ENCODE peak calls at places on chromosome 18, in six cellular contexts. G, A, E, D, P and N are unnamed samples.

GRCh38 chr18:12628706-12629702 is 28.9 kb downstream of the SPIRE1 start:
- DNase-seq in E (no peak), G (no peak), P (peak; percentile 55), D (no peak), A (no peak), N (no peak)

GRCh38 chr18:65750421-65751144 is at the start of gene CDH7:
- DNase-seq in P (no peak), E (no peak), D (no peak), G (no peak), A (no peak), N (peak; percentile 41)

GRCh38 chr18:63787673-63788072 is 12.5 kb downstream of the SERPINB7 start:
- DNase-seq in D (no peak), P (no peak), G (no peak), A (no peak), E (no peak), N (no peak)

GRCh38 chr18:56508637-56509036 is 129.8 kb downstream of the TXNL1 start:
- DNase-seq in G (no peak), E (no peak), D (no peak), A (no peak), P (peak; percentile 63), N (no peak)

GRCh38 chr18:6289454-6290242 is 125.1 kb downstream of the L3MBTL4 start:
- DNase-seq in D (no peak), A (no peak), P (no peak), E (no peak), G (no peak), N (no peak)

GRCh38 chr18:70296781-70297180 is 7.9 kb downstream of the SOCS6 start:
- DNase-seq in G (no peak), P (no peak), A (no peak), D (no peak), E (no peak), N (no peak)

GRCh38 chr18:44725300-44726096 is 44.8 kb downstream of the SETBP1 start:
- DNase-seq in P (peak; percentile 79), D (no peak), E (no peak), A (no peak), G (peak; percentile 59), N (no peak)

GRCh38 chr18:58863539-58864145 is 1.0 kb upstream of the ZNF532 start:
- DNase-seq in D (no peak), P (peak; percentile 31), G (no peak), A (no peak), E (no peak), N (peak; percentile 46)

GRCh38 chr18:23725351-23725750 is 36.1 kb downstream of the LAMA3 start:
- DNase-seq in P (no peak), G (no peak), A (no peak), E (no peak), D (no peak), N (no peak)

GRCh38 chr18:13566941-13567762 is 159.2 kb downstream of the FAM210A start:
- DNase-seq in E (no peak), A (no peak), P (no peak), D (no peak), G (no peak), N (no peak)

GRCh38 chr18:74734013-74734444 is 136.4 kb downstream of the ZNF407 start:
- DNase-seq in E (peak; percentile 93), P (no peak), A (no peak), D (no peak), G (no peak), N (no peak)

GRCh38 chr18:74732380-74732779 is 134.7 kb downstream of the ZNF407 start:
- DNase-seq in D (no peak), P (no peak), E (no peak), G (no peak), A (no peak), N (no peak)

GRCh38 chr18:74728586-74728985 is 130.9 kb downstream of the ZNF407 start:
- DNase-seq in D (no peak), G (no peak), P (no peak), E (no peak), A (no peak), N (no peak)

GRCh38 chr18:74733592-74733991 is 135.9 kb downstream of the ZNF407 start:
- DNase-seq in P (no peak), E (peak; percentile 80), D (no peak), G (no peak), A (no peak), N (no peak)

GRCh38 chr18:74731097-74731496 is 133.4 kb downstream of the ZNF407 start:
- DNase-seq in P (peak; percentile 3), A (no peak), E (no peak), D (no peak), G (no peak), N (no peak)
- TF ChIP-seq JUN in P (peak; percentile 7), A (no peak), E (no peak), D (no peak), G (no peak), N (no peak)

DNA sequence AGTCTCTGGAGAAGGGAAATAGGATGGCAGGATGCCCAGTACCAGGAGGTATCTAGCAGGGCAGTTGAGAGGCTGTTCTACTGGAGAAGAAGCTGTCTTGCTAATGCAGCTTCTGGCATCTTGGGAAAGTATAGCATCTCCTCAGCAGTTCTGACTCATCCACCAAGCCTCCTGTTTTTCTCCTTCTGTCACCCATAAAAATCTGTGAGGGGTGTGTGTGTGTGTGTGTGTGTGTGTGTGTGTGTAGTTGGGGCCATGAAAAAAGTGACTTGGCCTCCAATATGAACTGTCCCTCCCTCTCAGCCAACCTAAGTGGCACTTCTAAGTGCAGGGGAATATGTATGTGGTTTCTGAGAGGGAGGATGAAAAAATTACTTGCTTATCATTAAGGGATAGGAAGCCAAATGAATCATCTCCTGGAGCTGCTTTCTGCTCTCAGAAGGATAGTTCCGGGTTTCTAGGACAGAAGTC is 83.9 kb downstream of the CBLN2 start:
- DNase-seq in G (no peak), A (no peak), P (peak; percentile 40), D (no peak), E (no peak), N (no peak)
- TF ChIP-seq JUN in G (no peak), A (no peak), P (no peak), D (no peak), E (no peak), N (no peak)

DNA sequence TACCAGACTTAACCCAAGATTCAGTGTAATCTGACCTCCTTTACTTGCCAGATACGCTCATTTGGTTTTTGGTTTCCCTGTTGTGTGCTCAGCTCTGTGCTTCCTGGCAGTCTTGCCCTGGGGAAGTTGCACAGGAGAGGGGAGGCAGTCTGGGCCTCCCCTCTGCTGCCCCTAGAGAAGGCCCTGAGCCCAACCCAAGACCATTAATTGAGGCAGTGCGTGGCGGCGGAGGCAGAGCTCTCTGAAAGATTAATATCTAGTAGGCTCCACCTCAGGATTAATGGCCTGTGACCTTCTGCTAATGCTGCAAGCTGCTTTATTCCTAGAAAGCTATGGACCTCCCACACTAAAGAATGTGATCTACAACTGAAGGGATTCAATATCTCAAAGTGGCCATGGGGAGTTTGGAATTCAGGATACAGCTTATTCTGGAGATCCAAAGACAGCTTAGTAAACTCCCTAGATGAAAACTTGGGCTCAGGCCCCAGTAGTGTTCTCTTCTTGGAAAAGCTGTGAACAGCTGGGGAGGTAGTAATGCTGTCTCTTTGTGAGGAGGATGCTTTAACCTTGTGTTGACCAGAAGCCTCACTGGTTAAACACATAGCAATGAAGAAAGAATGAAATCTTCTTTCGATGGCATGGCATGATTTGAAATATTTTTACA is 41.3 kb upstream of the MAPRE2 start:
- DNase-seq in E (no peak), P (no peak), D (no peak), G (no peak), A (no peak), N (no peak)
- TF ChIP-seq JUN in E (no peak), P (no peak), D (no peak), G (no peak), A (no peak), N (no peak)

GRCh38 chr18:74831571-74832250 is 234.0 kb downstream of the ZNF407 start:
- DNase-seq in A (no peak), P (no peak), D (no peak), E (no peak), G (no peak), N (no peak)
- TF ChIP-seq JUN in A (no peak), P (no peak), D (no peak), E (no peak), G (no peak), N (no peak)

DNA sequence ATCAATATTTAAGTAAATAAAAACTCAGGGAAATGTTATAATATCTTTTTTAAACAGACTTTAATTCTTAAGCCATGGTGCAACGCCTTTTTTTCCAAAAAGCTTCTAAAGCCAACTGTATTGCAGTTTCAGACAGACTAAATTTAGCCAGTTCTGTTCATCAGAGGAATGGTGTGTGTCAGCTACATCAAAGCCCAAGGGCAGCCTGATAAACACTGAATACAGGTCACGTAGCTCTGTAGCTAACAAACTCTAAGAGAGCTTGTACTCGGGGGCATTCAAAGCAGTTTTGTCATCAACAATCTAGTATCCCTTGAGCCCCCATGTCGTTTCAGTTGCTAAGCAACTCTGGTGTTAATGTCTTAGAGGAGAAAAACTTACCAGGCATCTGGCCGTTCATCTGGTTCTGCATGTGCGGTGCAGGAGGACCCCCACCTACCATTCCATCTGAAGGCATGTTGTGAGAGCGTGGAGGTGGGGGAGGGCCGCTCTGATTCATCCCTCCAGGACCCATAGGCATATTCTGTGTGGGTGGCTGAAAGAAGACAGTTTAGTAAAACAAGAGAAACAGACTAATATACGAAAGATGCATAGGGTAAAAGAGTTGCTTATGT is 33.1 kb downstream of the SS18 start:
- DNase-seq in G (no peak), A (no peak), E (no peak), P (no peak), D (no peak), N (no peak)
- TF ChIP-seq JUN in G (no peak), A (no peak), E (no peak), P (no peak), D (no peak), N (no peak)